ENCODE peak calls at places on chromosomes 16 and 17, in five cellular contexts. W is omental fat pad, M is GM13976, Z is neural crest cell, K is body of pancreas. N is an unnamed sample.

GRCh38 chr16:26787924-26788323 is 278.8 kb upstream of the C16orf82 start:
- DNase-seq in W (no peak), M (no peak), Z (no peak), K (no peak), N (no peak)

GRCh38 chr17:4728124-4728523 is 3.1 kb upstream of the MED11 start:
- DNase-seq in W (no peak), M (no peak), Z (no peak), K (peak), N (peak)

GRCh38 chr17:7929158-7930029 is at the start of gene KCNAB3:
- DNase-seq in W (no peak), M (peak), Z (peak), K (peak), N (peak)

GRCh38 chr17:45790296-45790922 is 6.3 kb downstream of the CRHR1 start:
- DNase-seq in W (no peak), M (no peak), Z (no peak), K (peak), N (no peak)

GRCh38 chr17:21129023-21129681 is 2.4 kb downstream of the DHRS7B start:
- DNase-seq in W (no peak), M (no peak), Z (no peak), K (peak), N (no peak)

GRCh38 chr16:54511181-54511731 is 224.7 kb upstream of the IRX3 start:
- DNase-seq in W (no peak), M (no peak), Z (no peak), K (no peak), N (no peak)

GRCh38 chr16:55701442-55702319 is 45.9 kb downstream of the SLC6A2 start:
- DNase-seq in W (no peak), M (peak), Z (peak), K (peak), N (peak)

GRCh38 chr17:80260791-80261158 is at the start of gene RNF213:
- DNase-seq in W (no peak), M (peak), Z (peak), K (peak), N (no peak)

GRCh38 chr17:2647961-2648360 is 54.5 kb downstream of the PAFAH1B1 start:
- DNase-seq in W (no peak), M (no peak), Z (no peak), K (no peak), N (no peak)

GRCh38 chr17:42407289-42407836 is 15.7 kb downstream of the CAVIN1 start:
- DNase-seq in W (no peak), M (peak), Z (no peak), K (peak), N (no peak)

GRCh38 chr17:77935121-77935571 is 23.4 kb upstream of the TNRC6C start:
- DNase-seq in W (no peak), M (no peak), Z (no peak), K (no peak), N (no peak)

GRCh38 chr17:82065638-82066303 is at the start of gene DUS1L:
- DNase-seq in W (no peak), M (peak), Z (peak), K (peak), N (no peak)

GRCh38 chr16:84788968-84789371 is 30.8 kb upstream of the CRISPLD2 start:
- DNase-seq in W (no peak), M (no peak), Z (no peak), K (no peak), N (peak)

GRCh38 chr17:79897243-79898063 is 58.2 kb upstream of the CBX4 start:
- DNase-seq in W (no peak), M (no peak), Z (no peak), K (no peak), N (no peak)

GRCh38 chr16:49600976-49601375 is 227.4 kb downstream of the C16orf78 start:
- DNase-seq in W (no peak), M (no peak), Z (no peak), K (no peak), N (no peak)

GRCh38 chr16:68235882-68236803 is at the start of gene ESRP2:
- DNase-seq in W (no peak), M (peak), Z (no peak), K (peak), N (no peak)

GRCh38 chr16:88283596-88283995 is 99.2 kb upstream of the ZNF469 start:
- DNase-seq in W (no peak), M (no peak), Z (no peak), K (no peak), N (no peak)

GRCh38 chr17:68456529-68457167 is 648 bp downstream of the WIPI1 start:
- DNase-seq in W (peak), M (peak), Z (peak), K (peak), N (peak)

GRCh38 chr17:40331743-40332641 is 23.0 kb downstream of the RARA start:
- DNase-seq in W (no peak), M (no peak), Z (no peak), K (peak), N (no peak)

GRCh38 chr16:15052747-15053476 is 3.0 kb downstream of the NTAN1 start:
- DNase-seq in W (no peak), M (no peak), Z (no peak), K (no peak), N (peak)

GRCh38 chr16:23848958-23849357 is 13.2 kb downstream of the PRKCB start:
- DNase-seq in W (no peak), M (no peak), Z (no peak), K (no peak), N (no peak)

GRCh38 chr17:75344664-75345063 is 55.4 kb upstream of the SLC25A19 start:
- DNase-seq in W (no peak), M (no peak), Z (no peak), K (no peak), N (peak)

GRCh38 chr16:10103096-10103495 is 79.1 kb downstream of the GRIN2A start:
- DNase-seq in W (no peak), M (no peak), Z (no peak), K (no peak), N (no peak)

DNA sequence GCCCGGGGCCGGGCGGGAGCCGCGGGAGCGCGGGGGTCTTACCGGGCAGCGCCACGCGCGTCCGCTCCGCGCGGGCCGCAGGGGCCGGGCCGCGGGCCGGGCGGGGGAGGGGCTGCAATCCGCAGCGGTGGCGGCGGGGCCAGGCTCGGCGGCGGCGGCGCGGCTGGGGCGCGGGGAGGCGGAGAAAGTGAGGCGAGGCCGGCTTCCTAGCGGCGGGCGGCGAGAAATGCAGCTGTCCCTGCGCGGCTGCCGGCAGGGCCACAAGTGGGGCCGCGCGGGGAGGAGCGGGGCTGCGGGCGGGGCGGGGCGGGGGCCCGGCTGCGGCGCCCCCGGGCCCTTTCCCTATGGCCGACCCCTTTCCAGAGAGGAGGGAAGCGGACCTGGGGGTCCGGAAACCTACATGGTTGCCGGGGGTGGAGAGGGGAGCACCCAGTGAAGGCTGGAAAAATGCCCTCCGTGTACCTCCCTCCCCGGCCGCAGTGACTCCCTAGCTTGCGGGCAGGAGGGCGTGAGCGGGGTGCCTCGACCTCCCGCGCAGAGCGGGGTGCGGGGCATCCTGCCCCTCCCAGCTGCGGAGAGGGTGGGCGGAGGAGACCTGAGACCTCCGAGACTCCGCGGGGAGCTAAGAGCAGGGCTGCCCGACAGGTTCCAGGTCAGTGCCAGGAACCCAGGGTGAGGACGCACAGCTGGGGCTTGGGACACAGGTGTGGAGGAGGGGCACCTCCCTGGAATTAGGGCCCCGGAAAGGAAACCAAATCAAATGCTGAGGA is at the start of gene CUEDC1:
- DNase-seq in W (no peak), M (peak), Z (peak), K (peak), N (peak)
- TF ChIP-seq CTCF in W (no peak), M (peak), Z (peak), K (no peak), N (peak)

GRCh38 chr16:75695708-75696107 is 5.6 kb downstream of the DUXB start:
- DNase-seq in W (no peak), M (no peak), Z (no peak), K (no peak), N (no peak)
- TF ChIP-seq CTCF in W (no peak), M (peak), Z (peak), K (no peak), N (no peak)

GRCh38 chr17:22517716-22518115 is 825.4 kb downstream of the KCNJ18 start:
- DNase-seq in W (no peak), M (no peak), Z (no peak), K (no peak), N (no peak)
- TF ChIP-seq CTCF in W (no peak), M (no peak), Z (no peak), K (no peak), N (no peak)

GRCh38 chr16:66658860-66659190 is 37.7 kb downstream of the CMTM4 start:
- DNase-seq in W (no peak), M (no peak), Z (no peak), K (no peak), N (no peak)

GRCh38 chr16:66656547-66656946 is 40.0 kb downstream of the CMTM4 start:
- DNase-seq in W (no peak), M (no peak), Z (no peak), K (no peak), N (no peak)

GRCh38 chr16:66661210-66661560 is 35.4 kb downstream of the CMTM4 start:
- DNase-seq in W (no peak), M (no peak), Z (no peak), K (no peak), N (no peak)

GRCh38 chr16:66660422-66661209 is 35.9 kb downstream of the CMTM4 start:
- DNase-seq in W (no peak), M (no peak), Z (peak), K (peak), N (peak)

GRCh38 chr16:66658143-66658859 is 38.2 kb downstream of the CMTM4 start:
- DNase-seq in W (no peak), M (no peak), Z (no peak), K (no peak), N (no peak)
- TF ChIP-seq CTCF in W (no peak), M (no peak), Z (no peak), K (no peak), N (no peak)

GRCh38 chr16:57341441-57342303 is 16.9 kb upstream of the CCL22 start:
- DNase-seq in W (no peak), M (no peak), Z (no peak), K (peak), N (no peak)
- TF ChIP-seq CTCF in W (no peak), M (no peak), Z (no peak), K (no peak), N (no peak)